ENCODE peak calls at places on chromosomes 1 and 21, in six cellular contexts. X, F, Z, I, O and P are unnamed samples.

GRCh38 chr1:9294910-9295636 is 2.4 kb downstream of the SPSB1 start:
- DNase-seq in I (no peak), O (no peak), Z (no peak), X (peak; percentile 43), F (no peak), P (peak; percentile 55)

GRCh38 chr1:238647877-238648276 is 738.5 kb upstream of the CHRM3 start:
- DNase-seq in X (no peak), I (peak; percentile 95), O (no peak), Z (no peak), F (peak; percentile 98), P (no peak)

GRCh38 chr1:7117599-7118281 is 332.5 kb downstream of the CAMTA1 start:
- DNase-seq in X (no peak), F (peak; percentile 94), I (peak; percentile 87), Z (no peak), O (no peak), P (no peak)

GRCh38 chr21:37878946-37879660 is 37.2 kb downstream of the KCNJ6 start:
- DNase-seq in F (peak; percentile 93), X (no peak), Z (no peak), I (no peak), O (no peak), P (no peak)

GRCh38 chr1:10624256-10625050 is 149.7 kb downstream of the PEX14 start:
- DNase-seq in I (no peak), Z (no peak), F (no peak), X (no peak), O (no peak), P (no peak)

GRCh38 chr21:36504067-36505058 is 24.4 kb upstream of the CLDN14 start:
- DNase-seq in X (peak; percentile 50), I (peak; percentile 17), F (no peak), Z (no peak), O (peak; percentile 49), P (peak; percentile 52)

GRCh38 chr1:162035241-162035640 is 11.6 kb upstream of the OLFML2B start:
- DNase-seq in F (no peak), O (no peak), X (no peak), I (no peak), Z (no peak), P (peak; percentile 25)

GRCh38 chr1:16677552-16678423 is 11.0 kb upstream of the RNU1-3 start:
- DNase-seq in Z (no peak), F (no peak), O (no peak), X (peak; percentile 75), I (no peak), P (peak; percentile 85)

GRCh38 chr1:118290046-118290445 is 105.0 kb upstream of the SPAG17 start:
- DNase-seq in Z (no peak), O (no peak), F (no peak), X (no peak), I (no peak), P (no peak)

GRCh38 chr1:52357397-52357796 is 8.6 kb downstream of the CC2D1B start:
- DNase-seq in O (no peak), Z (no peak), F (no peak), I (no peak), X (no peak), P (no peak)

GRCh38 chr21:31952828-31953227 is 80.0 kb downstream of the HUNK start:
- DNase-seq in Z (no peak), I (peak; percentile 9), X (no peak), O (no peak), F (no peak), P (no peak)

GRCh38 chr21:21148009-21148408 is 149.8 kb downstream of the NCAM2 start:
- DNase-seq in F (no peak), I (no peak), X (no peak), Z (no peak), O (no peak), P (no peak)

GRCh38 chr1:161069731-161070270 is at the start of gene ARHGAP30:
- DNase-seq in F (no peak), X (peak; percentile 89), O (peak; percentile 75), Z (peak; percentile 33), I (no peak), P (peak; percentile 98)

GRCh38 chr1:6421266-6421665 is 1.5 kb upstream of the HES2 start:
- DNase-seq in O (no peak), X (no peak), F (no peak), Z (no peak), I (no peak), P (no peak)

GRCh38 chr1:224447251-224447650 is 12.7 kb upstream of the WDR26 start:
- DNase-seq in X (no peak), O (no peak), I (peak; percentile 23), F (no peak), Z (no peak), P (no peak)

GRCh38 chr1:21936366-21937031 is 611 bp downstream of the HSPG2 start:
- DNase-seq in X (peak; percentile 15), F (no peak), O (no peak), I (no peak), Z (no peak), P (peak; percentile 24)

GRCh38 chr1:226656201-226656600 is 82.9 kb downstream of the ITPKB start:
- DNase-seq in F (no peak), X (no peak), O (no peak), Z (no peak), I (no peak), P (no peak)

GRCh38 chr1:69738458-69738857 is 170.7 kb downstream of the LRRC7 start:
- DNase-seq in F (no peak), I (no peak), X (no peak), Z (no peak), O (no peak), P (no peak)

GRCh38 chr1:40383488-40384412 is 10.2 kb downstream of the SMAP2 start:
- DNase-seq in X (no peak), F (no peak), O (no peak), Z (no peak), I (no peak), P (peak; percentile 46)

GRCh38 chr1:22249928-22250680 is 107.2 kb upstream of the WNT4 start:
- DNase-seq in I (no peak), O (no peak), F (no peak), X (no peak), Z (no peak), P (no peak)

GRCh38 chr21:33302796-33303195 is 22.0 kb upstream of the IFNAR1 start:
- DNase-seq in X (no peak), O (no peak), Z (no peak), F (no peak), I (no peak), P (no peak)

GRCh38 chr1:30672661-30673060 is 50.7 kb downstream of the MATN1 start:
- DNase-seq in F (no peak), X (no peak), Z (no peak), O (no peak), I (no peak), P (no peak)

GRCh38 chr1:212487286-212487685 is 54.6 kb downstream of the NENF start:
- DNase-seq in Z (no peak), X (no peak), F (no peak), O (no peak), I (no peak), P (no peak)

GRCh38 chr1:233022246-233022645 is 71.8 kb downstream of the NTPCR start:
- DNase-seq in X (no peak), I (no peak), O (no peak), F (no peak), Z (no peak), P (no peak)

GRCh38 chr1:196147530-196147929 is 460.7 kb downstream of the KCNT2 start:
- DNase-seq in O (no peak), F (no peak), X (no peak), I (no peak), Z (no peak), P (no peak)

GRCh38 chr1:74969566-74970135 is 164.5 kb upstream of the LHX8 start:
- DNase-seq in Z (no peak), I (no peak), F (no peak), X (no peak), O (no peak), P (no peak)

GRCh38 chr1:236120725-236121153 is 21.6 kb upstream of the GPR137B start:
- DNase-seq in X (peak; percentile 21), Z (no peak), I (no peak), F (no peak), O (no peak), P (peak; percentile 43)

GRCh38 chr1:93516164-93516563 is 68.2 kb downstream of the FNBP1L start:
- DNase-seq in O (no peak), Z (no peak), X (peak; percentile 12), F (no peak), I (no peak), P (peak; percentile 21)

GRCh38 chr1:16209847-16210407 is 2.5 kb downstream of the ARHGEF19 start:
- DNase-seq in X (no peak), I (no peak), O (no peak), Z (no peak), F (no peak), P (no peak)

GRCh38 chr1:210605099-210605498 is 276.4 kb downstream of the HHAT start:
- DNase-seq in Z (no peak), I (no peak), X (no peak), F (no peak), O (no peak), P (no peak)

GRCh38 chr1:6483010-6483760 is 8.3 kb downstream of the PLEKHG5 start:
- DNase-seq in Z (no peak), I (no peak), F (no peak), O (no peak), X (no peak), P (no peak)

GRCh38 chr1:216500273-216500967 is 77.2 kb upstream of the USH2A start:
- DNase-seq in Z (no peak), O (no peak), X (no peak), I (no peak), F (no peak), P (no peak)

GRCh38 chr1:154747841-154748766 is 122.0 kb downstream of the KCNN3 start:
- DNase-seq in F (no peak), Z (no peak), O (peak; percentile 53), I (no peak), X (peak; percentile 71), P (peak; percentile 78)

GRCh38 chr1:211543003-211543402 is 36.0 kb downstream of the SLC30A1 start:
- DNase-seq in I (no peak), O (no peak), X (no peak), F (no peak), Z (no peak), P (no peak)

GRCh38 chr1:181969902-181970301 is 91.6 kb downstream of the ZNF648 start:
- DNase-seq in O (no peak), I (no peak), X (no peak), Z (no peak), F (no peak), P (no peak)

GRCh38 chr1:231315887-231316286 is 21.8 kb downstream of the EXOC8 start:
- DNase-seq in O (peak; percentile 18), Z (no peak), F (no peak), X (peak; percentile 58), I (no peak), P (peak; percentile 66)

GRCh38 chr1:147635342-147635741 is 35.0 kb downstream of the ACP6 start:
- DNase-seq in X (no peak), F (no peak), O (no peak), Z (no peak), I (no peak), P (no peak)

GRCh38 chr1:170664828-170665617 is 1.1 kb downstream of the PRRX1 start:
- DNase-seq in X (no peak), Z (no peak), F (no peak), O (no peak), I (no peak), P (no peak)